ENCODE peak calls at places on chromosomes 7 and 10, in nine cellular contexts. F, S, P, Y, N, U, T, B and Q are unnamed samples.

GRCh38 chr10:2619472-2619871 is 447.9 kb upstream of the PFKP start:
- DNase-seq in P (no peak), N (peak; percentile 17), S (peak; percentile 10), T (no peak), U (no peak), B (no peak), F (peak; percentile 28), Y (no peak), Q (peak; percentile 18)

GRCh38 chr10:43190775-43191174 is 52.5 kb downstream of the CSGALNACT2 start:
- DNase-seq in Y (no peak), P (peak; percentile 35), T (no peak), N (no peak), S (no peak), B (no peak), F (no peak), U (no peak), Q (no peak)

GRCh38 chr10:69806266-69806665 is 4.6 kb downstream of the COL13A1 start:
- DNase-seq in F (no peak), B (no peak), T (no peak), P (no peak), S (no peak), Y (no peak), U (no peak), N (no peak), Q (no peak)

GRCh38 chr7:45026984-45027773 is 27.2 kb downstream of the CCM2 start:
- DNase-seq in N (no peak), B (peak; percentile 58), U (peak; percentile 26), Y (no peak), S (no peak), F (no peak), P (no peak), T (peak; percentile 53), Q (no peak)

GRCh38 chr7:41940760-41941343 is 238.0 kb upstream of the INHBA start:
- DNase-seq in F (peak; percentile 90), U (peak; percentile 38), P (peak; percentile 62), B (no peak), Y (peak; percentile 77), N (peak; percentile 75), S (peak; percentile 79), T (peak; percentile 75), Q (peak; percentile 68)

GRCh38 chr7:42603496-42603895 is 308.4 kb downstream of the C7orf25 start:
- DNase-seq in U (no peak), Y (no peak), T (no peak), F (no peak), B (no peak), P (no peak), N (no peak), S (no peak), Q (no peak)

GRCh38 chr10:119030421-119031250 is 1.1 kb downstream of the NANOS1 start:
- DNase-seq in P (peak; percentile 9), F (no peak), Y (no peak), B (peak; percentile 82), N (peak; percentile 41), S (peak; percentile 46), U (peak; percentile 16), T (peak; percentile 85), Q (peak; percentile 51)

GRCh38 chr10:11846542-11846941 is 23.4 kb downstream of the PROSER2 start:
- DNase-seq in Y (no peak), P (no peak), T (no peak), F (no peak), S (no peak), B (no peak), U (no peak), N (no peak), Q (no peak)

GRCh38 chr10:131786756-131787605 is 113.8 kb upstream of the PPP2R2D start:
- DNase-seq in P (peak; percentile 30), U (no peak), Y (no peak), N (peak; percentile 44), B (no peak), F (peak; percentile 67), T (peak; percentile 55), S (peak; percentile 50), Q (peak; percentile 61)

GRCh38 chr10:95552680-95553342 is 8.4 kb downstream of the SORBS1 start:
- DNase-seq in N (peak; percentile 20), S (no peak), T (no peak), U (no peak), B (no peak), Y (no peak), P (no peak), F (no peak), Q (no peak)

GRCh38 chr10:113618338-113618737 is 45.5 kb downstream of the NRAP start:
- DNase-seq in Y (no peak), B (no peak), N (no peak), U (no peak), F (no peak), P (no peak), T (no peak), S (no peak), Q (no peak)

GRCh38 chr10:113617086-113617485 is 46.8 kb downstream of the NRAP start:
- DNase-seq in S (no peak), P (no peak), F (no peak), B (no peak), U (no peak), N (no peak), Y (no peak), T (no peak), Q (no peak)

GRCh38 chr10:113614304-113614703 is 49.5 kb downstream of the NRAP start:
- DNase-seq in B (no peak), F (no peak), Y (no peak), T (no peak), P (no peak), U (no peak), N (no peak), S (no peak), Q (no peak)

GRCh38 chr10:113619401-113619800 is 44.4 kb downstream of the NRAP start:
- DNase-seq in U (no peak), F (no peak), B (no peak), S (no peak), N (no peak), P (no peak), Y (no peak), T (no peak), Q (no peak)

DNA sequence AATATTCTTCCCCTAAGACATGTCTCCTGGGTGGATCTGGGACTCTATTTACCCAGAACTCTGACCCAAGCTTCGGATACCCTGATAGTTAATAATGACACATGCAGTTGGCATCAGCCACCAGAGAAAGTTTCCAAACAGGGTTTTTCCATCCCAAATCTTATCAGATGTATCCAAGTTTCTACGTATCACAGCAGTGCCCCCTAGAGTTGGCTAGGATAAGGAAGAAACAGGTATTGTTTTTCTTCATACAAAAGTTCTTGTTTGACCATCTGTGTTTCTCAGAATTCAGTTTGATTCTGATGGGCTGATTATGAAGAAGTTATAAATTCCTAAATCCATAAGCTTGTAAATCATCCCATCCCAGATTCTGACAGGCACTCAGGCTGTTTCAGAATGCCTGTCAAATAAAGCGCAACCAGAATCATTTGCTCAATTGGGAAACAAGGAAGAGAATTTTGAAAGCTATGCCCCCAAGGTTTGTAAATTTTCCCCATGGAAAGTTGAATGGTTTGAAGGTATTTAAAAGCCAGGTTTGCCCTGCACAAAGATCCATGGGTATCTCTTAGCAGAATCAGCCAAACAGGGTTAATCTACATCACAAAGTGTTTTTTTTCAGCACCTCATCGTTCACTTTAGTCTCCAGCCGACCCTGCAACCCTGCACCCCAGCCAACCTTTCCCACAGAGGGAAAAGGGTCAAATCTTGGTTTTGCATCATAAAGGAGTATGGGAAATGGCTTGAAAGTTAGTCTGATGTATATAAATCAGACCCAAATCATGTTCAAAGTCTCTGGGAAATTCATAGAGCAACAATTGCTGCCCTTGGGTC is 47.4 kb downstream of the NRAP start:
- DNase-seq in P (peak; percentile 17), U (no peak), B (no peak), T (no peak), F (peak; percentile 28), S (no peak), N (no peak), Y (no peak), Q (peak; percentile 36)
- TF ChIP-seq CTCF in P (peak; percentile 70), U (no peak), B (peak; percentile 30), T (no peak), F (peak; percentile 48), S (no peak), N (no peak), Y (no peak), Q (peak; percentile 60)

GRCh38 chr7:24981544-24981951 is 1.6 kb upstream of the OSBPL3 start:
- DNase-seq in Y (peak; percentile 44), B (peak; percentile 64), T (peak; percentile 27), P (peak; percentile 83), N (peak; percentile 52), S (peak; percentile 80), F (peak; percentile 73), U (peak; percentile 18), Q (peak; percentile 12)
- TF ChIP-seq CTCF in Y (no peak), B (no peak), T (no peak), P (no peak), N (no peak), S (no peak), F (no peak), U (no peak), Q (no peak)

GRCh38 chr7:95840953-95841950 is 68.9 kb downstream of the DYNC1I1 start:
- DNase-seq in T (peak; percentile 28), U (no peak), B (peak; percentile 1), F (no peak), S (no peak), P (no peak), Y (no peak), N (peak; percentile 17), Q (no peak)
- TF ChIP-seq CTCF in T (peak; percentile 14), U (no peak), B (peak; percentile 56), F (no peak), S (no peak), P (peak; percentile 42), Y (no peak), N (peak; percentile 19), Q (peak; percentile 48)

GRCh38 chr7:50592940-50593339 is 27.7 kb upstream of the DDC start:
- DNase-seq in P (no peak), U (no peak), T (no peak), S (no peak), N (no peak), B (no peak), F (no peak), Y (no peak), Q (no peak)

GRCh38 chr7:50594734-50595537 is 29.7 kb upstream of the DDC start:
- DNase-seq in U (no peak), T (no peak), P (no peak), B (no peak), N (no peak), S (no peak), F (no peak), Y (no peak), Q (no peak)

GRCh38 chr7:50596484-50596883 is 31.3 kb upstream of the DDC start:
- DNase-seq in F (no peak), T (no peak), P (no peak), B (no peak), N (no peak), S (no peak), Y (no peak), U (no peak), Q (no peak)

GRCh38 chr7:50594136-50594535 is 28.9 kb upstream of the DDC start:
- DNase-seq in F (no peak), T (no peak), P (no peak), B (no peak), N (no peak), Y (no peak), U (no peak), S (no peak), Q (no peak)

DNA sequence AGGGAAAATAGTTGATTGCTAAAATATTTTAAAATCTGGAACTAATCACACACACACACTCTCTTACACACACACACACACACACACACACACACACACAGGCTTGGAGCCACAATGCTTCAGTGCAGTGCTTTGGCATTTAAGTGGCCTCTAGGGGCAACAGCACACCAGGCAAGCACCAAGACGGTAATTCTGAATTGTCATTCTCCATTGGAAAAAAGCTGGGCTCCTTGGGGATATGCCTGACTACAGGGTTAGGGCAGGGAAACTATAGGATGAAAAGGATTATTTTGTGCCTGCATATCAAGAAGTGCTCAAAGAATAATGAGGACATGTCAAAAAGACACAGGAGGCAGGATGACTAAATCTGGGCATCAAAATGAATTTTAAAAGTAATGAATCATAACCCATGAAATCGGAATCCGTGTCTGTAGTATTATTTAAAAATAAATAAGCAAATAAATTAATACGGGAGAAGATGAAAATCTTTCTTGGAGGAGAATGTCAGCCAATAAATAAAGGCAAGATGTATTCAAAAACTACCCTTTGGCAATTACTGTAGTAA is 30.4 kb upstream of the DDC start:
- DNase-seq in S (peak; percentile 36), F (peak; percentile 37), N (peak; percentile 22), U (no peak), B (no peak), Y (peak; percentile 54), P (peak; percentile 51), T (no peak), Q (peak; percentile 23)
- TF ChIP-seq CTCF in S (peak; percentile 32), F (peak; percentile 36), N (peak; percentile 63), U (peak; percentile 30), B (peak; percentile 68), Y (peak; percentile 53), P (peak; percentile 48), T (no peak), Q (peak; percentile 53)